ENCODE peak calls at places on chromosomes 3 and 15, in five cellular contexts. A is amniotic stem cell, W is lower leg skin, Q is cerebellum, Y is SHP77. P is an unnamed sample.

GRCh38 chr15:58182460-58183163 is 44.4 kb downstream of the AQP9 start:
- DNase-seq in W (no peak), A (no peak), Q (peak), Y (peak), P (no peak)

GRCh38 chr15:90879730-90880366 is 4.5 kb upstream of the FES start:
- DNase-seq in Y (no peak), W (no peak), Q (no peak), A (no peak), P (no peak)

GRCh38 chr15:72135719-72136118 is 17.5 kb downstream of the SENP8 start:
- DNase-seq in W (no peak), Y (no peak), Q (no peak), A (no peak), P (peak)

GRCh38 chr15:66864086-66864830 is 162.2 kb downstream of the SMAD6 start:
- DNase-seq in W (no peak), A (no peak), Q (no peak), Y (no peak), P (no peak)

GRCh38 chr3:178536271-178537079 is at the start of gene KCNMB2:
- DNase-seq in W (no peak), Q (no peak), A (no peak), Y (peak), P (peak)

GRCh38 chr3:85737846-85738245 is 779.1 kb downstream of the CADM2 start:
- DNase-seq in W (no peak), Q (no peak), A (no peak), Y (no peak), P (no peak)

GRCh38 chr15:39331584-39331983 is 249.3 kb upstream of the THBS1 start:
- DNase-seq in W (peak), A (no peak), Q (no peak), Y (no peak), P (no peak)

GRCh38 chr3:131898346-131898745 is 136.5 kb downstream of the CPNE4 start:
- DNase-seq in A (no peak), Y (no peak), Q (no peak), W (no peak), P (no peak)

P was measured in DMS153.